ENCODE peak calls at places on chromosomes 16 and 17, in eight cellular contexts. R, V, M, J, E, Y, I and C are unnamed samples.

GRCh38 chr16:46620265-46621005 is 744 bp downstream of the SHCBP1 start:
- DNase-seq in R (no peak), V (peak; percentile 52), M (no peak), J (peak; percentile 68), E (no peak), Y (peak; percentile 10), I (no peak), C (no peak)

GRCh38 chr16:68065716-68066305 is 19.4 kb upstream of the NFATC3 start:
- DNase-seq in R (no peak), V (peak; percentile 72), M (no peak), J (peak; percentile 19), E (no peak), Y (peak; percentile 94), I (no peak), C (no peak)

GRCh38 chr17:34254651-34255380 is at the start of gene CCL2:
- DNase-seq in R (peak; percentile 68), V (peak; percentile 92), M (peak; percentile 85), J (peak; percentile 37), E (no peak), Y (peak; percentile 71), I (no peak), C (no peak)

GRCh38 chr17:56815711-56816110 is 18.0 kb downstream of the C17orf67 start:
- DNase-seq in R (no peak), V (peak; percentile 80), M (no peak), J (peak; percentile 93), E (no peak), Y (peak; percentile 46), I (no peak), C (no peak)

GRCh38 chr16:22374311-22375116 is at the start of gene CDR2:
- DNase-seq in R (peak; percentile 98), V (peak; percentile 97), M (peak; percentile 99), J (peak; percentile 97), E (peak; percentile 95), Y (peak; percentile 97), I (peak; percentile 96), C (peak; percentile 96)

GRCh38 chr16:69106491-69107291 is 1.2 kb downstream of the HAS3 start:
- DNase-seq in R (no peak), V (no peak), M (no peak), J (peak; percentile 27), E (no peak), Y (no peak), I (peak; percentile 6), C (no peak)

GRCh38 chr17:4175921-4176802 is 33.2 kb downstream of the CYB5D2 start:
- DNase-seq in R (no peak), V (peak; percentile 31), M (no peak), J (no peak), E (peak; percentile 18), Y (peak; percentile 67), I (no peak), C (no peak)

GRCh38 chr17:60354223-60354622 is 37.7 kb downstream of the USP32 start:
- DNase-seq in R (no peak), V (peak; percentile 82), M (no peak), J (peak; percentile 84), E (no peak), Y (peak; percentile 91), I (no peak), C (no peak)

GRCh38 chr17:79557724-79558572 is 52.9 kb downstream of the RBFOX3 start:
- DNase-seq in R (no peak), V (no peak), M (no peak), J (no peak), E (no peak), Y (no peak), I (no peak), C (no peak)

GRCh38 chr16:57017251-57017650 is 27.9 kb downstream of the NLRC5 start:
- DNase-seq in R (no peak), V (peak; percentile 43), M (no peak), J (peak; percentile 87), E (no peak), Y (no peak), I (no peak), C (no peak)

GRCh38 chr16:23398987-23399805 is 53.8 kb downstream of the COG7 start:
- DNase-seq in R (peak; percentile 54), V (no peak), M (peak; percentile 58), J (no peak), E (no peak), Y (no peak), I (no peak), C (no peak)

GRCh38 chr17:48577946-48578615 is at the start of gene HOXB4:
- DNase-seq in R (peak; percentile 80), V (no peak), M (peak; percentile 69), J (no peak), E (no peak), Y (no peak), I (peak; percentile 53), C (no peak)

GRCh38 chr17:82879241-82879640 is 39.4 kb upstream of the ZNF750 start:
- DNase-seq in R (no peak), V (no peak), M (peak; percentile 9), J (no peak), E (no peak), Y (no peak), I (no peak), C (no peak)

GRCh38 chr17:14308965-14309879 is 8.3 kb downstream of the HS3ST3B1 start:
- DNase-seq in R (peak; percentile 88), V (peak; percentile 93), M (peak; percentile 95), J (peak; percentile 86), E (peak; percentile 90), Y (peak; percentile 97), I (no peak), C (peak; percentile 98)

GRCh38 chr16:30051518-30051917 is 14.0 kb upstream of the ALDOA start:
- DNase-seq in R (no peak), V (peak; percentile 82), M (no peak), J (peak; percentile 89), E (no peak), Y (peak; percentile 72), I (no peak), C (no peak)